ENCODE peak calls at places on chromosomes 12 and 14, in eight cellular contexts. B, S, A, M, Y, R, X and D are unnamed samples.
A peak's percentile ranks its signal among the peaks of the same experiment; 100 is the strongest.

GRCh38 chr14:54844479-54844878 is 58.1 kb downstream of the GCH1 start:
- DNase-seq in S (no peak), A (no peak), X (no peak), B (no peak), R (no peak), M (no peak), Y (no peak), D (no peak)

GRCh38 chr14:37598085-37598972 is 2.9 kb downstream of the TTC6 start:
- DNase-seq in A (no peak), M (peak; percentile 49), S (no peak), X (no peak), B (no peak), R (no peak), Y (no peak), D (no peak)

GRCh38 chr12:24705741-24706358 is 243.1 kb downstream of the BCAT1 start:
- DNase-seq in M (no peak), A (no peak), S (peak; percentile 28), Y (no peak), B (no peak), R (peak; percentile 43), X (no peak), D (no peak)

GRCh38 chr12:89451876-89452275 is 72.7 kb downstream of the GALNT4 start:
- DNase-seq in S (peak; percentile 91), M (no peak), Y (no peak), A (peak; percentile 45), R (peak; percentile 76), B (no peak), X (peak; percentile 29), D (no peak)

GRCh38 chr14:23078692-23079116 is 16.2 kb downstream of the ACIN1 start:
- DNase-seq in S (peak; percentile 98), B (no peak), R (peak; percentile 91), A (no peak), Y (no peak), X (no peak), M (peak; percentile 54), D (no peak)

GRCh38 chr12:124698211-124698997 is 131.0 kb upstream of the NCOR2 start:
- DNase-seq in R (peak; percentile 97), X (no peak), M (no peak), Y (no peak), S (peak; percentile 39), B (no peak), A (no peak), D (no peak)

GRCh38 chr14:86296173-86296572 is 766.2 kb downstream of the FLRT2 start:
- DNase-seq in X (no peak), M (peak; percentile 17), S (peak; percentile 2), R (no peak), A (no peak), Y (peak; percentile 73), B (no peak), D (no peak)

GRCh38 chr12:54364413-54364812 is at the start of gene GPR84:
- DNase-seq in Y (no peak), X (no peak), S (no peak), A (no peak), B (no peak), R (no peak), M (no peak), D (no peak)

GRCh38 chr12:13088503-13088902 is 15.0 kb downstream of the GSG1 start:
- DNase-seq in X (no peak), R (no peak), Y (no peak), M (no peak), S (no peak), A (no peak), B (no peak), D (no peak)

GRCh38 chr14:24159777-24160498 is 1.1 kb upstream of the IRF9 start:
- DNase-seq in X (no peak), M (no peak), B (no peak), A (no peak), Y (no peak), S (no peak), R (no peak), D (peak; percentile 73)

GRCh38 chr14:24160499-24160849 is 591 bp upstream of the IRF9 start:
- DNase-seq in A (no peak), R (no peak), M (no peak), B (no peak), X (no peak), S (no peak), Y (no peak), D (peak; percentile 58)

GRCh38 chr14:24155100-24155499 is 6.0 kb upstream of the IRF9 start:
- DNase-seq in S (no peak), M (no peak), R (no peak), B (no peak), X (no peak), A (no peak), Y (no peak), D (peak; percentile 57)

GRCh38 chr14:24157331-24157730 is 3.7 kb upstream of the IRF9 start:
- DNase-seq in B (no peak), R (no peak), S (no peak), X (no peak), A (no peak), M (no peak), Y (no peak), D (peak; percentile 49)

GRCh38 chr14:24156840-24157239 is 4.2 kb upstream of the IRF9 start:
- DNase-seq in Y (no peak), A (no peak), R (no peak), M (no peak), X (no peak), B (no peak), S (no peak), D (no peak)
- TF ChIP-seq CTCF in Y (no peak), A (no peak), R (no peak), M (no peak), X (no peak), B (no peak), S (no peak), D (no peak)

DNA sequence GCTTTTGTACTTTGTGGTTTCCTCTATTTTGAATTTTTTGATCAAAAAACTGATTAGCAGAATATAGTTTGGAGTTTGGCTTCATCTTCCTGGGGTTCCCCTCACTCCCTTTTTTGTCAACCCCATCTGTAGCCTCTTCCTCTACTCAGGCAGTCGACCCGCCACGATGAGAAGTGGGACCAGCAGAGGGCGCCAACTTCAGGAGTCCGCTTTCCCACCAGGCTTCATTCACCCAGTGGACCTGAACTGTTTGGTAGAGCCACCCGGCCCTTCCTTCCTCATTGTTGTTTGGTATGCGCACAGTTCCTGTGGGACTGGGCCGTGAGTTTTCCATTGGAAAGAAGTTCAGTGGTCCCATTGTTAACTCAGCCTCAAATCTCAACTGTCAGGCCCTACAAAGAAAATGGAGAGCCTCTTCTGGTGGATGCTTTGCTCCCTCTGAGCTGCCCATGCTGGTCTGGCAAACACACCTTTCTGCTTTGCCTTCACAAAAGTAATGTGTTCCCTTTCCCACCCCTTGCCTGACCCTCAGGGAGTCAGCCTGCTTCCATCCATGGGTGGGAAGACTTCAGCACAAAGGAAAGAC is 21.7 kb downstream of the TMBIM6 start:
- DNase-seq in A (peak; percentile 77), X (peak; percentile 50), R (no peak), M (peak; percentile 74), S (peak; percentile 41), B (peak; percentile 55), Y (peak; percentile 84), D (no peak)
- TF ChIP-seq CTCF in A (peak; percentile 68), X (peak; percentile 47), R (peak; percentile 62), M (peak; percentile 87), S (peak; percentile 79), B (peak; percentile 35), Y (peak; percentile 92), D (peak; percentile 83)

GRCh38 chr14:51566831-51567582 is 84.7 kb upstream of the FRMD6 start:
- DNase-seq in R (no peak), Y (no peak), A (no peak), S (no peak), M (no peak), B (no peak), X (no peak), D (no peak)

GRCh38 chr14:51563560-51563959 is 88.2 kb upstream of the FRMD6 start:
- DNase-seq in M (no peak), A (no peak), X (no peak), Y (no peak), S (no peak), B (no peak), R (no peak), D (no peak)

GRCh38 chr14:51562816-51563215 is 88.9 kb upstream of the FRMD6 start:
- DNase-seq in X (no peak), A (no peak), M (no peak), Y (no peak), R (peak; percentile 65), S (no peak), B (no peak), D (no peak)

GRCh38 chr14:51564460-51564859 is 87.2 kb upstream of the FRMD6 start:
- DNase-seq in A (no peak), M (peak; percentile 69), S (no peak), B (no peak), R (no peak), X (no peak), Y (no peak), D (no peak)

DNA sequence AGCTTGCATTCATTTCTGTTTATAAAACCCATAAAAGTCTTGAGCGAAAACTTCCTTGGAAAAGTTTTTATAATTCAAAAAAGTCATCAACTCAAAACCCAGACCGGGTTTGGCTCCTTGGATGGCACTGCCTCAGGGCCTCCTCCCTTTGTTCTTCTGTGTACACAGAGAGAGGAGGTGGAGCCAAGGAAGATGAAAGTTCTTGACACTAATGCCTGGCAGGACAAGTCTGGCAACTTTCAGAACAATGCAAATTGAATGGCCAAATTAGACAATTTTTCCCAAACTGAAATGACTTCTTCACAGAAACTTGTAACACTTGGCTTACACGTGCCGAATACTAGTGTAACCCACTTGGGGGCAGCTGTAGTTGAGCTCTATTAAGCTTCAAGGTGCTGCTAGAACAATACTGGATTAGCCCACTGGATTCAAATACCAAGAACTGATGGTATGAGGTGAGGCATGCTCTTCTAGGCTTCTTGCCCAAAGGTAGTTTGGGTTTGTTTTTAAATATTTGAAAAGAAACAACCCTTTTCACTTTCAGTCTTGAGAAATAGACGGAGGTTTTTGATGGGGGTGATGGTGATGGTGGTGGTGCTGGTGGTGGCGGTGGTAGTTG is 86.6 kb upstream of the FRMD6 start:
- DNase-seq in X (peak; percentile 86), M (no peak), B (peak; percentile 89), Y (no peak), A (no peak), R (no peak), S (no peak), D (no peak)
- TF ChIP-seq CTCF in X (no peak), M (no peak), B (no peak), Y (no peak), A (no peak), R (no peak), S (no peak), D (no peak)

GRCh38 chr12:67991158-67991557 is 1.9 kb downstream of the IFNG-AS1 start:
- DNase-seq in S (no peak), Y (no peak), X (no peak), A (no peak), R (no peak), M (no peak), B (no peak), D (no peak)

GRCh38 chr12:67998379-67998778 is 9.1 kb downstream of the IFNG-AS1 start:
- DNase-seq in A (no peak), S (no peak), R (no peak), Y (no peak), B (no peak), M (no peak), X (no peak), D (no peak)

GRCh38 chr12:67993143-67993542 is 3.9 kb downstream of the IFNG-AS1 start:
- DNase-seq in R (no peak), X (no peak), A (no peak), B (no peak), S (no peak), M (no peak), Y (no peak), D (no peak)

GRCh38 chr12:67996347-67996746 is 7.1 kb downstream of the IFNG-AS1 start:
- DNase-seq in S (no peak), Y (no peak), X (no peak), A (no peak), B (no peak), M (no peak), R (peak; percentile 6), D (no peak)

GRCh38 chr12:67994046-67994445 is 4.8 kb downstream of the IFNG-AS1 start:
- DNase-seq in R (no peak), M (no peak), X (no peak), A (no peak), Y (no peak), B (no peak), S (no peak), D (no peak)
- TF ChIP-seq CTCF in R (no peak), M (peak; percentile 18), X (no peak), A (no peak), Y (no peak), B (no peak), S (no peak), D (no peak)